ENCODE peak calls at places on chromosome 12, in nine cellular contexts. L is IMR-90, I is breast epithelium, R is tibial nerve, O is uterus, C is ovary, N is H1, A is stomach, E is GM12878. G is an unnamed sample.

GRCh38 chr12:57853864-57854556 is 7.5 kb upstream of the CTDSP2 start:
- DNase-seq in A (no peak), O (no peak), I (no peak), N (no peak), C (no peak), L (no peak), R (no peak), E (no peak), G (no peak)

GRCh38 chr12:68610435-68611093 is at the start of gene RAP1B:
- DNase-seq in R (peak), C (peak), L (peak), N (peak), I (peak), O (peak), A (peak), E (no peak), G (peak)

GRCh38 chr12:100553851-100554404 is 19.6 kb upstream of the GAS2L3 start:
- DNase-seq in I (no peak), N (no peak), C (peak), O (no peak), A (no peak), L (peak), E (no peak), R (no peak), G (no peak)

GRCh38 chr12:121996050-121996944 is 25.4 kb upstream of the BCL7A start:
- DNase-seq in R (no peak), I (no peak), C (no peak), A (no peak), L (peak), E (no peak), O (no peak), N (no peak), G (no peak)

GRCh38 chr12:58314610-58315009 is 373.2 kb downstream of the ATP23 start:
- DNase-seq in A (no peak), C (no peak), E (no peak), N (no peak), I (no peak), R (no peak), L (peak), O (no peak), G (no peak)

GRCh38 chr12:30416631-30417030 is 279.0 kb downstream of the IPO8 start:
- DNase-seq in O (no peak), N (no peak), A (no peak), R (no peak), C (no peak), E (no peak), L (no peak), I (no peak), G (no peak)

GRCh38 chr12:81412940-81413339 is 335.1 kb downstream of the ACSS3 start:
- DNase-seq in N (no peak), L (no peak), C (no peak), R (no peak), I (no peak), A (no peak), E (no peak), O (no peak), G (no peak)

GRCh38 chr12:120757226-120757742 is 31.7 kb downstream of the ACADS start:
- DNase-seq in C (no peak), L (no peak), O (no peak), R (no peak), N (no peak), I (no peak), E (no peak), A (no peak), G (no peak)

GRCh38 chr12:31524791-31525495 is 66.0 kb downstream of the DENND5B start:
- DNase-seq in C (no peak), O (no peak), A (no peak), N (no peak), E (peak), I (no peak), L (peak), R (no peak), G (no peak)

DNA sequence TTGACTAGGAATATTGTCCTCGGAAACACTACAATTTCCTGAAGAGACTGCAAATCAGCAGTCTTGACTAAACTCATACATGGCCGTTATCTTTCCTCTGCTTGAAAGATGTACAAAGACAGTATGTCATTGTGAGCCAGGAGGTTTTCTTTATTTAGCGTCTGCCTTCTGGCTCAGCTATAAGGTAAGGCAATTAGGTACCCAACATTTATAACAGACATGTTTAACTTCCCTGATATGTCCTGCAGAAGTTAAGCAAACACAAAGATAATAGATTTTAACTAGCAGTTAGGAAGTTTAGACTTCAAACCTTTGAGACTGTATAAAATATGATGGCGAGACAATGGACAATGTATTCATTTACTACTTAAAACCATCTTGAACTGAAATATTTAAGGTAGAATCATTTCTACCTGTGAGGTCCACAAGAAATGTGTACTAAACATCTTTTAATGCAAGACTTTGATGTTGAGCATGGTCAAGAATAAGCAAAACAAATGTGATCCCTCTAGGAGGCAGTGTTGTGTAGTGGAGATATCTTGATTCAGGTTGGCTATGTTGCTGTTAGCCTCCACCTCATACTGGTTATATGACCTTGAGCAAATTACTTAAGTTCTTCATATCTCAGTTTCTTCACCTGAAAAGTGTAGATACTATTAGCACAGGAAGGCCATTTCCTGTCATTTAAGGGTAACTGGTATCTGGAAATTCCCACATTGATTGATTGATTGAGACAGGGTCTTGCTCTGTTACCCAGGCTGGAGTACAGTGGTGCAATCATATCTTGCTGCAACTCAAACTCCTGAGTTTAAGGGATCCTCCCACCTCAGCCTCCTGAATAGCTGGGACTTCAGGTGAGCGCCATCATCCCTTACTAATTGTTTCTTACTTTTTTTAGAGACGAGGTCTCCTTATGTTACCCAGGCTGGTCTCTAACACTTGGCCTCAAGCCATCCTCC is 96.3 kb upstream of the EEA1 start:
- DNase-seq in A (no peak), N (no peak), R (no peak), I (no peak), C (no peak), E (peak), O (no peak), L (peak), G (no peak)
- TF ChIP-seq CTCF in A (peak), N (no peak), R (peak), I (no peak), C (no peak), E (peak), O (no peak), L (peak), G (peak)

DNA sequence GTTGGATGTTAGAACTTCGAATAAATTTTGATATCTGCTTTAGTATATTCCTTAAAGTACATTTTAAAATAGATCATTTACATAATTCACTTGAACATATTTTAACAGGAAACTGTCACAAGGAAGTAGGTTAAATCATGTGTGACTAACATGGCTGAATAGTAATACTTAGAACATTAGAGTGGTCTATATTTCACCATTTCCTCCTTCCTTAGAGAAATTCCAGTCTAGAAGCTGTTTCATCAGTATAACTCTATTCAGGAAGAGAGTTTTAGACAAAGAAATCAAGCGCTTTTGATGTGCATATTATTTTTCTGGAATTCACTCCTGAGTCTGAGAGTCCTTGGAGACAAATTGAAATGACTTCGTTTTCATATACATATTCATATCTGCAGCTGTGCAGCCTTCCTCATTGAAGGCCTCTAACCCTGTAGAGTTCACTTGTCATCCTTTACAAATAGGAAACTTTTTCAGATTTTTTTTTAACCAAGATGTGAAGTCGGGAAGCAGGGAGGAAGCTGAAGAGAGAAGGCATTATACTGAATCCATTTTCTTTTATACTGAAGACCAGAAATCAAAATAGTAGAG is 28.4 kb downstream of the IRAK3 start:
- DNase-seq in L (no peak), O (no peak), N (no peak), E (no peak), I (no peak), A (no peak), C (no peak), R (no peak), G (no peak)
- TF ChIP-seq POLR2A in L (no peak), O (no peak), N (no peak), E (no peak), I (no peak), A (no peak), C (no peak), R (no peak), G (no peak)

GRCh38 chr12:123744836-123745235 is 17.3 kb upstream of the DNAH10 start:
- DNase-seq in A (no peak), I (no peak), C (no peak), E (no peak), O (no peak), R (no peak), L (no peak), N (no peak), G (no peak)
- TF ChIP-seq CTCF in A (no peak), I (no peak), C (no peak), E (no peak), O (no peak), R (no peak), L (no peak), N (peak), G (no peak)

DNA sequence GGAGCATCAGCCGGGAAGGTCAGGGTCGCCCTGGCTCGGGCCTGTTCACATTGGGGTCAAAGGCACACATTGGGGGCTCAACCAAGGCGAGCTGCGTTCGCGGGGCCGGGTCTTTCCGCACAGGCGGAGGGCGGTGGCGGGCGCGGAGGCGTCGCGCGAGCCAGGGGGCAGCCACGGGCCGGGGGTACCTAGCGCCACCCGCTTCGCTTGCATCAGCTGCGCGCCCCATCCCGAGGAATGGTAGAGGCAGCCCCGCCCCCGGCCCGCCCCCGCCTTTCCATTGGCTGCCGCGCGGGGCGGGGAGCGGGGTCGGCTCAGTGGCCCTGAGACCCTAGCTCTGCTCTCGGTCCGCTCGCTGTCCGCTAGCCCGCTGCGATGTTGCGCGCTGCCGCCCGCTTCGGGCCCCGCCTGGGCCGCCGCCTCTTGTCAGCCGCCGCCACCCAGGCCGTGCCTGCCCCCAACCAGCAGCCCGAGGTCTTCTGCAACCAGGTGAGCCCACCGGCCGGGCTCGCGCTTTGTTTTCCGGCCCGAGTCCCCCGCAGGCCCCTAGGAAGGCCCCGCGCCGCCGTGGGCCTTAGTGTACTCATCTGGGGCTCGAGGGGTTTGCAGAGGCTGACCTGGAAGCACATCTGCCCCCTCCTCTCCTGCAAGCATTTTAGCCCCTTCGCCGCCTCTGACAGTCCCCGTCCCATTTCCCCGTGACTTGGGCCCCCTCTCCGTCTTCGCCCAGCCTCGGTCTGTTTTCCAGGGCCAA is at the start of gene ALDH2:
- DNase-seq in R (peak), E (no peak), L (peak), A (peak), O (peak), I (no peak), C (peak), N (peak), G (no peak)
- TF ChIP-seq POLR2A in R (peak), E (peak), L (no peak), A (no peak), O (peak), I (peak), C (peak), N (peak), G (peak)

DNA sequence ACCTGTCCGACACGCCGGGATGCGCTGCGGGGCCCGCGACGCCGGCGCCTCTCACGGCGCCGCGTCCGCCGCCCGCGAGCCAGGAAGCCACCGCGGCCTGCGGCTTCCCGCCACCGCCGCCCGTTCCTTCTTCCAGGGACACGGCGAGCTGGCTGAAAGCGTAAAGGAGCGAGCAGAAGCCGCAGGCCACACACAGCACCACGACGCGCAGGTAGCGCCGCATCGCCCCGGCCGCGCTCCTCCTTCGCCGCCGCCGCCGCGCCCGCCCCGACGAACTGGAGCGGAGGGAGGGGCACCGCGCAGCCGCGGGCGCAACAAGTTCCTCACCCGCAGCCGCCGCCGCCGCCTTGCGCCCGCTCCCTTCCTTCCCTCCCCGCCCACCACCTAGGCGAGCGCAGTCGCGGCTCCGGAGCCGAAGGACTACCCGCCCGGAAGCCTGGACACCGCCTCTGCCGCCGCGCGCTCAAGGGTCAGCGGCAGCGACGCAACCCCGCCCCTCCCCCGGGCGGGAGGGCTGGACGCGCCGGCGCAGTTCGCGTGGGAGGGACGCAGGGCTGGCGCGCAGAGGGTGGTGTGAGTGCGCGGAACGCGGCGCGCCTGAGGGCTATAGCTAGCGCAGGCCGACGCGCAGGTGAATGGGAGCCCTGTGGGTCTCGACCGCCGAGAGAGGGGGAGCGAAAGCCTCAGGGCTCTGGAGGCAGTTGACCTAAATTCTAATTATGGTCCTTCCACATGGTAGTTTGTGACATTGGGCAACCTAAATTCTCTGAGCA is at the start of gene GXYLT1:
- DNase-seq in C (peak), O (peak), A (peak), E (peak), R (peak), L (peak), N (peak), I (peak), G (peak)
- TF ChIP-seq CTCF in C (peak), O (no peak), A (no peak), E (no peak), R (no peak), L (no peak), N (no peak), I (no peak), G (no peak)

GRCh38 chr12:112381898-112382796 is at the start of gene HECTD4:
- DNase-seq in N (peak), I (peak), C (peak), A (peak), L (peak), R (peak), E (peak), O (peak), G (peak)

GRCh38 chr12:112381421-112381897 is 772 bp downstream of the HECTD4 start:
- DNase-seq in L (no peak), I (no peak), N (no peak), A (peak), O (no peak), C (no peak), E (no peak), R (no peak), G (no peak)

GRCh38 chr12:112382866-112383265 is 635 bp upstream of the HECTD4 start:
- DNase-seq in A (no peak), I (no peak), E (no peak), R (no peak), O (no peak), L (no peak), N (no peak), C (no peak), G (no peak)

GRCh38 chr12:112389228-112389627 is 7.0 kb upstream of the HECTD4 start:
- DNase-seq in I (no peak), C (no peak), O (no peak), L (no peak), N (no peak), E (no peak), A (no peak), R (no peak), G (no peak)

GRCh38 chr12:112386726-112387125 is 4.5 kb upstream of the HECTD4 start:
- DNase-seq in A (no peak), L (peak), E (no peak), C (peak), I (no peak), N (no peak), R (no peak), O (no peak), G (no peak)
- TF ChIP-seq POLR2A in A (no peak), L (no peak), E (no peak), C (no peak), I (no peak), N (no peak), R (no peak), O (no peak), G (no peak)

GRCh38 chr12:108237272-108237671 is 101.8 kb downstream of the CMKLR1 start:
- DNase-seq in E (no peak), N (peak), R (no peak), I (no peak), O (no peak), A (no peak), C (no peak), L (no peak), G (no peak)
- TF ChIP-seq CTCF in E (no peak), N (peak), R (no peak), I (no peak), O (peak), A (no peak), C (no peak), L (no peak), G (no peak)

GRCh38 chr12:104603545-104603973 is 146.8 kb downstream of the CHST11 start:
- DNase-seq in I (no peak), A (no peak), C (no peak), N (no peak), O (no peak), R (no peak), E (no peak), L (peak), G (no peak)
- TF ChIP-seq POLR2A in I (no peak), A (no peak), C (no peak), N (no peak), O (no peak), R (no peak), E (no peak), L (no peak), G (no peak)

G was measured in esophagus squamous epithelium.